ENCODE peak calls at places on chromosomes 3 and 15, in four cellular contexts. One of them, this sample, is unnamed.

GRCh38 chr15:62187425-62187824 is 22.3 kb upstream of the C2CD4B start:
- DNase-seq in HEK293T: no peak
- DNase-seq in colonic mucosa: no peak
- DNase-seq in PC-9: no peak
- DNase-seq in this sample: no peak

GRCh38 chr3:140206196-140207040 is 271.4 kb downstream of the CLSTN2 start:
- DNase-seq in HEK293T: peak; percentile 39
- DNase-seq in colonic mucosa: no peak
- DNase-seq in PC-9: peak; percentile 6
- DNase-seq in this sample: peak; percentile 52

GRCh38 chr3:163384383-163384782 is 1693.9 kb downstream of the SI start:
- DNase-seq in HEK293T: no peak
- DNase-seq in colonic mucosa: no peak
- DNase-seq in PC-9: no peak
- DNase-seq in this sample: no peak

GRCh38 chr3:151838574-151839312 is 24.8 kb downstream of the AADAC start:
- DNase-seq in HEK293T: peak; percentile 57
- DNase-seq in colonic mucosa: peak; percentile 62
- DNase-seq in PC-9: peak; percentile 42
- DNase-seq in this sample: peak; percentile 76

GRCh38 chr15:20386198-20386597 is 155.4 kb downstream of the GOLGA6L6 start:
- DNase-seq in HEK293T: no peak
- DNase-seq in colonic mucosa: no peak
- DNase-seq in PC-9: no peak
- DNase-seq in this sample: no peak

GRCh38 chr15:42110367-42110766 is 16.0 kb upstream of the PLA2G4D start:
- DNase-seq in HEK293T: no peak
- DNase-seq in colonic mucosa: peak; percentile 14
- DNase-seq in PC-9: no peak
- DNase-seq in this sample: no peak

GRCh38 chr3:98893740-98894139 is 7.8 kb downstream of the DCBLD2 start:
- DNase-seq in HEK293T: no peak
- DNase-seq in colonic mucosa: no peak
- DNase-seq in PC-9: no peak
- DNase-seq in this sample: no peak

GRCh38 chr3:95354494-95354893 is 1291.6 kb downstream of the NSUN3 start:
- DNase-seq in HEK293T: no peak
- DNase-seq in colonic mucosa: no peak
- DNase-seq in PC-9: no peak
- DNase-seq in this sample: no peak

GRCh38 chr3:69080233-69080644 is at the start of gene UBA3:
- DNase-seq in HEK293T: peak; percentile 88
- DNase-seq in colonic mucosa: peak; percentile 96
- DNase-seq in PC-9: peak; percentile 73
- DNase-seq in this sample: peak; percentile 79

GRCh38 chr3:42547401-42547945 is 34.3 kb downstream of the SEC22C start:
- DNase-seq in HEK293T: peak; percentile 83
- DNase-seq in colonic mucosa: peak; percentile 72
- DNase-seq in PC-9: peak; percentile 55
- DNase-seq in this sample: peak; percentile 58

GRCh38 chr15:31345606-31346366 is 19.2 kb downstream of the KLF13 start:
- DNase-seq in HEK293T: no peak
- DNase-seq in colonic mucosa: no peak
- DNase-seq in PC-9: no peak
- DNase-seq in this sample: no peak

GRCh38 chr3:116083686-116084085 is 361.6 kb downstream of the LSAMP start:
- DNase-seq in HEK293T: no peak
- DNase-seq in colonic mucosa: no peak
- DNase-seq in PC-9: no peak
- DNase-seq in this sample: peak; percentile 27

GRCh38 chr3:120022729-120023128 is 71.5 kb downstream of the GSK3B start:
- DNase-seq in HEK293T: no peak
- DNase-seq in colonic mucosa: no peak
- DNase-seq in PC-9: no peak
- DNase-seq in this sample: peak; percentile 70

GRCh38 chr3:171673951-171674350 is 136.3 kb downstream of the PLD1 start:
- DNase-seq in HEK293T: no peak
- DNase-seq in colonic mucosa: no peak
- DNase-seq in PC-9: no peak
- DNase-seq in this sample: no peak

GRCh38 chr3:144105542-144105941 is 133.9 kb downstream of the DIPK2A start:
- DNase-seq in HEK293T: no peak
- DNase-seq in colonic mucosa: no peak
- DNase-seq in PC-9: no peak
- DNase-seq in this sample: no peak

GRCh38 chr15:76312540-76313174 is 1.4 kb upstream of the ETFA start:
- DNase-seq in HEK293T: no peak
- DNase-seq in colonic mucosa: no peak
- DNase-seq in PC-9: peak; percentile 60
- DNase-seq in this sample: no peak

GRCh38 chr15:41104234-41104633 is 11.8 kb downstream of the INO80 start:
- DNase-seq in HEK293T: no peak
- DNase-seq in colonic mucosa: no peak
- DNase-seq in PC-9: no peak
- DNase-seq in this sample: peak; percentile 67

GRCh38 chr3:46285931-46286330 is 43.7 kb downstream of the CCR3 start:
- DNase-seq in HEK293T: no peak
- DNase-seq in colonic mucosa: no peak
- DNase-seq in PC-9: no peak
- DNase-seq in this sample: no peak

This sample was measured in brain microvascular endothelial cell.